ENCODE peak calls at places on chromosomes 16 and 17, in five cellular contexts. V is H1, R is PC-3, C is IMR-90, T is neural progenitor cell. L is an unnamed sample.

GRCh38 chr16:11916524-11917285 is 949 bp upstream of the GSPT1 start:
- DNase-seq in V (no peak), R (peak; percentile 92), C (peak; percentile 41), T (no peak), L (peak; percentile 20)

GRCh38 chr16:11076259-11077018 is 132.1 kb downstream of the CLEC16A start:
- DNase-seq in V (no peak), R (no peak), C (peak; percentile 44), T (peak; percentile 24), L (no peak)

GRCh38 chr16:55713103-55713502 is 57.3 kb downstream of the SLC6A2 start:
- DNase-seq in V (no peak), R (no peak), C (no peak), T (no peak), L (no peak)

GRCh38 chr16:4894276-4895150 is 42.4 kb downstream of the PPL start:
- DNase-seq in V (no peak), R (no peak), C (no peak), T (no peak), L (no peak)

GRCh38 chr17:49624896-49625295 is 49.2 kb downstream of the NXPH3 start:
- DNase-seq in V (no peak), R (no peak), C (peak; percentile 62), T (no peak), L (peak; percentile 66)

GRCh38 chr16:66399930-66400329 is 27.2 kb upstream of the BEAN1 start:
- DNase-seq in V (no peak), R (no peak), C (no peak), T (peak; percentile 34), L (no peak)

GRCh38 chr16:67238806-67239470 is 8.3 kb downstream of the FHOD1 start:
- DNase-seq in V (no peak), R (no peak), C (no peak), T (no peak), L (no peak)

GRCh38 chr17:64998436-64999190 is 57.9 kb downstream of the GNA13 start:
- DNase-seq in V (no peak), R (peak; percentile 42), C (no peak), T (no peak), L (no peak)

GRCh38 chr17:78658281-78658785 is 81.1 kb upstream of the DNAH17 start:
- DNase-seq in V (no peak), R (no peak), C (peak; percentile 23), T (no peak), L (no peak)

GRCh38 chr17:69245617-69246016 is 17.0 kb upstream of the ABCA10 start:
- DNase-seq in V (no peak), R (no peak), C (no peak), T (no peak), L (no peak)
- H3K4me3 ChIP-seq in V (no peak overlapping the region), R (no peak overlapping the region), C (no peak overlapping the region), T (no peak overlapping the region), L (no peak overlapping the region)

DNA sequence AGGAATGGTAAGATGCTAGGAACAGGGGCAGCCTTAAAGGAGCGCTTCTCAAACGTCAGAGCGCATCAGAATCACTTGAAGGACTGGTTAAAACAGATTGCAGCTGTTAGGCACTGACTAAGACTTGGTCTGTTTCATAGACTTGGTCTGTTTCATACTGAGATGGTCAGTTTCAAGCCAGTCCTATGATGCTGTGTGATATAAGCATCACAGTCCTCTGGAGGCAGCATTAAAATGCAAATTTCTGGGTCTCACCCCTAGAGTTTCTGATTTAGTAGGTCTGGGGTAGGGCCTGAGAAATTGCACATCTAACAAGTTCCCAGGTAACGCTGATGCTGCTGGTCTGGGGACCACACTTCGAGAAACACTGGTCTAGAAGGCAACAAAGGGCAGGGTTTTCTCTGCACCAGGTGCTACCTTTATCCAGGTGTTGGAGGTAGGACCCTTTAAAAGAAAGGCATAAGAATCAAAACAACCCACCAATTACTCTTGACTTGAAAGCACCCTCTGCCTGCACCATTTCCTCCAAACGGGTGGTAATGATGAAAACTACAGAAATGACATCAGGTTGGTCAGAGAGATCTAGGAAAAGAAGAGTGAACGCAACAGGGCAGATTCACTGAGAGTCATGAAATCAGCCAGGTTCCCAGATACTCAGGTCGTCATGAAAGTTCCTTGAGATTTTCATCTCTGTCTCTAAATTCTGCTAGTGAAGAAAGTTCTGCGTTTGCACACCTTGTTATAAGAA is 95.1 kb upstream of the RCVRN start:
- DNase-seq in V (no peak), R (no peak), C (no peak), T (no peak), L (no peak)
- H4K20me1 ChIP-seq in V (no peaks in the 10 kb centered on the region), R (no peaks in the 10 kb centered on the region), C (no peaks in the 10 kb centered on the region), T (no peaks in the 10 kb centered on the region), L (no peaks in the 10 kb centered on the region)

GRCh38 chr17:27457731-27458523 is 1.7 kb downstream of the KSR1 start:
- DNase-seq in V (no peak), R (no peak), C (peak; percentile 53), T (peak; percentile 70), L (no peak)
- H3K4me3 ChIP-seq in V (peak overlapping the region; percentile 66), R (peak overlapping the region; percentile 73), C (peak overlapping the region; percentile 100), T (peak overlapping the region; percentile 98), L (peak overlapping the region; percentile 64)

DNA sequence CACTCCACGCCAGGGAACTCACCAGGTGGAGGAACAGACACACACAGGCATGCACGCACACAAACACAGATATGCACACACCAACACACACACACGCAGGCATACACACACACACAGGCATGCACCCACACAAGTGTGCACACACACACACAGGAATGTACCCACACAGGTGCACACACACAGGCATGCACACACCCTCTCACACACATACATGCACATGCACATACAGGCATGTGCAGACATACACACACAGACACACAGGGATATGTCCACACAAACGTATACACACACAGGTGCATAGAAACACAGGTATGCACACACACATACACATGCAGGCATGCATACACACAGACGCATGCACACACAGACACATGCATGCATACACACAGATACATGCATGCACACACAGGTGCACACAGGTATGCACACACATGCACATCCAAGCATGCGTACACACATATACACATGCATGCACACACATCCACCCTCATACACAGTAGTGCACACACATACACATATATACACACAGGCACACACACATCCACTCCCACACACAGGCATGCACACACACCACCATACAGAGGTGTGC is 39.2 kb downstream of the COTL1 start:
- DNase-seq in V (no peak), R (no peak), C (no peak), T (no peak), L (no peak)
- H4K20me1 ChIP-seq in V (no peaks in the 10 kb centered on the region), R (peaks cover 23% of the 10 kb centered on the region), C (peaks cover 86% of the 10 kb centered on the region), T (peaks cover 11% of the 10 kb centered on the region), L (peaks cover 2% of the 10 kb centered on the region)

L was measured in fibroblast of lung.